ENCODE peak calls at places on chromosomes 11 and 22, in four cellular contexts. Q is right lobe of liver, W is endothelial cell of umbilical vein, J is body of pancreas. O is an unnamed sample.

GRCh38 chr11:42410251-42410956 is 901.4 kb upstream of the API5 start:
- DNase-seq in Q (no peak), W (no peak), J (no peak), O (no peak)

GRCh38 chr11:119993732-119994131 is 144.2 kb downstream of the TRIM29 start:
- DNase-seq in Q (no peak), W (no peak), J (peak; percentile 70), O (no peak)

GRCh38 chr11:69965821-69966582 is 112.1 kb upstream of the ANO1 start:
- DNase-seq in Q (peak; percentile 72), W (no peak), J (no peak), O (no peak)

GRCh38 chr11:105829084-105829483 is 193.0 kb downstream of the MSANTD4 start:
- DNase-seq in Q (no peak), W (no peak), J (no peak), O (no peak)

GRCh38 chr11:60310407-60310998 is 16.6 kb upstream of the MS4A6E start:
- DNase-seq in Q (no peak), W (no peak), J (no peak), O (no peak)

GRCh38 chr22:25990940-25991339 is 178.3 kb upstream of the SEZ6L start:
- DNase-seq in Q (no peak), W (no peak), J (no peak), O (no peak)

GRCh38 chr11:127600674-127601073 is 600.1 kb upstream of the KIRREL3 start:
- DNase-seq in Q (no peak), W (no peak), J (no peak), O (no peak)

GRCh38 chr22:27673839-27674238 is 127.7 kb downstream of the MN1 start:
- DNase-seq in Q (no peak), W (no peak), J (peak; percentile 70), O (no peak)

GRCh38 chr22:46090051-46090591 is 60.2 kb upstream of the PPARA start:
- DNase-seq in Q (peak; percentile 85), W (no peak), J (peak; percentile 94), O (peak; percentile 76)

GRCh38 chr11:74849525-74850391 is 99.1 kb downstream of the XRRA1 start:
- DNase-seq in Q (no peak), W (no peak), J (no peak), O (no peak)

GRCh38 chr11:72227316-72228228 is 3.0 kb downstream of the INPPL1 start:
- DNase-seq in Q (no peak), W (no peak), J (peak; percentile 27), O (peak; percentile 13)

GRCh38 chr11:95556342-95557151 is 233.0 kb downstream of the FAM76B start:
- DNase-seq in Q (no peak), W (no peak), J (no peak), O (no peak)

GRCh38 chr11:31645747-31646146 is 136.2 kb downstream of the ELP4 start:
- DNase-seq in Q (no peak), W (peak; percentile 84), J (no peak), O (no peak)

GRCh38 chr11:76762867-76763572 is 20.1 kb upstream of the TSKU start:
- DNase-seq in Q (no peak), W (no peak), J (no peak), O (no peak)

GRCh38 chr11:15170170-15170569 is 55.4 kb downstream of the INSC start:
- DNase-seq in Q (no peak), W (no peak), J (no peak), O (no peak)

GRCh38 chr11:30091728-30092127 is 74.9 kb upstream of the KCNA4 start:
- DNase-seq in Q (no peak), W (no peak), J (no peak), O (no peak)

GRCh38 chr11:96241351-96241841 is 101.6 kb downstream of the MAML2 start:
- DNase-seq in Q (no peak), W (no peak), J (no peak), O (no peak)

GRCh38 chr22:49530671-49531532 is 296.8 kb downstream of the BRD1 start:
- DNase-seq in Q (no peak), W (no peak), J (no peak), O (no peak)

GRCh38 chr11:67272327-67273259 is 6.3 kb downstream of the GRK2 start:
- DNase-seq in Q (no peak), W (no peak), J (peak; percentile 16), O (peak; percentile 25)

GRCh38 chr22:36744791-36745190 is 31.1 kb downstream of the IFT27 start:
- DNase-seq in Q (no peak), W (no peak), J (peak; percentile 1), O (no peak)

GRCh38 chr11:5624489-5625278 is at the start of gene TRIM34:
- DNase-seq in Q (no peak), W (peak; percentile 95), J (peak; percentile 59), O (peak; percentile 62)

GRCh38 chr11:18731949-18732821 is 6.2 kb upstream of the IGSF22 start:
- DNase-seq in Q (no peak), W (peak; percentile 60), J (peak; percentile 56), O (peak; percentile 72)

GRCh38 chr11:67572305-67572704 is 11.3 kb upstream of the GSTP1 start:
- DNase-seq in Q (no peak), W (no peak), J (no peak), O (no peak)

GRCh38 chr11:10731064-10731680 is 19.9 kb upstream of the CTR9 start:
- DNase-seq in Q (no peak), W (no peak), J (no peak), O (no peak)

GRCh38 chr11:60288531-60288930 is 8.1 kb downstream of the MS4A4A start:
- DNase-seq in Q (no peak), W (no peak), J (no peak), O (no peak)

GRCh38 chr11:47271328-47271727 is 1.4 kb downstream of the MADD start:
- DNase-seq in Q (no peak), W (no peak), J (no peak), O (no peak)

GRCh38 chr11:47269002-47269828 is 718 bp upstream of the MADD start:
- DNase-seq in Q (peak; percentile 94), W (peak; percentile 85), J (peak; percentile 90), O (peak; percentile 90)

GRCh38 chr11:47270331-47271271 is 668 bp downstream of the MADD start:
- DNase-seq in Q (no peak), W (peak; percentile 26), J (peak; percentile 46), O (no peak)

GRCh38 chr11:47268448-47269001 is 1.4 kb upstream of the MADD start:
- DNase-seq in Q (no peak), W (no peak), J (no peak), O (no peak)

GRCh38 chr11:47269829-47270305 is at the start of gene MADD:
- DNase-seq in Q (peak; percentile 91), W (peak; percentile 83), J (peak; percentile 82), O (peak; percentile 82)
- TF ChIP-seq CTCF in Q (no peak), W (no peak), J (no peak), O (no peak)

GRCh38 chr22:24460418-24461089 is 33.2 kb downstream of the ADORA2A start:
- DNase-seq in Q (no peak), W (peak; percentile 51), J (no peak), O (no peak)
- TF ChIP-seq POLR2A in Q (no peak), W (no peak), J (no peak), O (no peak)

GRCh38 chr11:111941963-111942362 is 4.8 kb downstream of the DIXDC1 start:
- DNase-seq in Q (no peak), W (no peak), J (no peak), O (no peak)
- H3K4me1 ChIP-seq in Q (no peaks in the 10 kb centered on the region), W (peaks cover 66% of the 10 kb centered on the region), J (peaks cover 7% of the 10 kb centered on the region), O (no peaks in the 10 kb centered on the region)

DNA sequence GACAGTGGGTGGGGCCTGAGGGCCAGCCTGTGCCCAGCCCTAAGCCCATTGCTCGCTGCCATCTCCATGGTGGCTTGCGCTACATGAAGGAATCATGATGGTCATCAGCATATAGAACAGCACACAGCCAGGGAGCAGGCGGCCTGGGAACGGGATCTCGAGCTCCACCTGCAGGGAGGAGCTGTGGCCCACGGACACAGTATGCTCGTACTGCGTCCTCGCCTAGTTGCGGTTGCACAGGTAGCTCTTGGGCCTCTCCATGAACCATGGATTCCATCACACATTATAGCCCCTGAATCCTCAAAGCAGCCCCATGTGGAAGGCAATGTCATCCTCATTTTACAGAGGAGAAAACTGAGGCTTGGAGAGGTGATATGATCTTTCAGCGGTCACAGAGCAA is 15.1 kb downstream of the SEC14L4 start:
- DNase-seq in Q (peak; percentile 27), W (no peak), J (no peak), O (no peak)
- TF ChIP-seq CTCF in Q (no peak), W (no peak), J (no peak), O (no peak)

DNA sequence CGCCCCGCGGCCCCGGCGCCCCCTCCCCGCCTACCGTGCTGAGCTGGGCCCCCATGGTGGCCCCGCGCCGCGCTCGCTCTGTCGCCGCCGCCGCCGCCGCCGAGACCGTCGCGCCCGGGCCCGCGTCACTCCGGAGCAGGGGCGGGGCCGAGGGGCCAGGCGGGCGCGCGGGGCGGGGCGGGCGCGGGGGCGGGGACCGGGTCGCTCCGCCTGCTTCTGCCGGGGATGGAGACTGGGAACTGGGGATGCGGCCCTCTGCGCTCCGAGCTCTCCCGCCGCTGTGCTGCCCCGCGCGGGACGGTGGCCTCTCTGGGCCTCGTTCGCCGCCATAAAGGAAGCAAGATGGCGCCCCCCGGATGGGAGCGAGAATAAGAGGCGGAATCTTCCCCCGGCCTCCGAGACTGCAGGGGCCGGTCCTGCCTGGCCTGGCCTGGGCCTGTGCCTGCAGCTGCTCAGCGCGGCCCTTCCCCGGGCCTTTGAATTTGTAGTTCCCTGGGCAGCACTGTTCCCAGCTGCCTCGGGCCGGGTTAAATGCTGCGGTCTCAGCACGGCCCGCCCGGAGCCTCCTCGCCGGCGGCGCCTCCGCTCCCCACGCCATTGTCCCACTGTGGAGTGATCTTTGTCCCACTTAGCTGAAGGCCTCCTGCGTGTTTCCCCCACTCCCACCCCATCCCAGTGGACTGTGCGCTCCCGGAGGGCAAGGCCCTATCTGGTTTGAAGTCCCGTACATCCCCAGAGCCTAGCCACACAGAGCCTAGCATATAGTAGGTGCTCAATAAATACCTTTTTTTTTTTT is at the start of gene CYB5R3:
- DNase-seq in Q (peak; percentile 88), W (peak; percentile 81), J (peak; percentile 83), O (peak; percentile 85)
- TF ChIP-seq POLR2A in Q (no peak), W (no peak), J (no peak), O (no peak)

DNA sequence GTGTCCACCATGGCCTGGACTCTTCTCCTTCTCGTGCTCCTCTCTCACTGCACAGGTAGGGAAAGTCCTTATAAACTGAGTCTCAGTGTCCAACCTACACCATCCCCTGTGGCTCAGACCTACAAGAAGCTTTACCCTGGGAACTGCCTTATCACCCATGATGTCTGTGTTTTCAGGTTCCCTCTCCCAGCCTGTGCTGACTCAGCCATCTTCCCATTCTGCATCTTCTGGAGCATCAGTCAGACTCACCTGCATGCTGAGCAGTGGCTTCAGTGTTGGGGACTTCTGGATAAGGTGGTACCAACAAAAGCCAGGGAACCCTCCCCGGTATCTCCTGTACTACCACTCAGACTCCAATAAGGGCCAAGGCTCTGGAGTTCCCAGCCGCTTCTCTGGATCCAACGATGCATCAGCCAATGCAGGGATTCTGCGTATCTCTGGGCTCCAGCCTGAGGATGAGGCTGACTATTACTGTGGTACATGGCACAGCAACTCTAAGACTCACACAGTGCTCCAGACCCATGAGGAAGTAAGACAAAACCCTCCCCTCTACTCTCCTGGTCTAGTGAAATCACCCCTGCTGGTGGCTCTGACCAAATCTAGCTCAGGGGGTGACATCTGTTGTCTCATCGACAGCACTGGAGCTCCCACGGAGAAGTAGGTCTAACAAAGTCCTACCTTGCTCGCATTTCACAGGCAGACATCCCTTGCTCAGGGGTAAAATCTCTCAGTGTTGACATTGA is 74.3 kb downstream of the VPREB1 start:
- DNase-seq in Q (no peak), W (no peak), J (no peak), O (no peak)
- H3K4me1 ChIP-seq in Q (no peaks in the 10 kb centered on the region), W (no peaks in the 10 kb centered on the region), J (no peaks in the 10 kb centered on the region), O (no peaks in the 10 kb centered on the region)